ENCODE peak calls at places on chromosomes 16 and 17, in seven cellular contexts. L, Q, I, T, M, R and H are unnamed samples.

GRCh38 chr17:2551928-2552327 is 40.2 kb upstream of the METTL16 start:
- DNase-seq in Q (no peak), L (no peak), R (no peak), T (no peak), I (no peak), M (no peak), H (no peak)

GRCh38 chr16:10945065-10945787 is 862 bp downstream of the CLEC16A start:
- DNase-seq in M (no peak), T (no peak), Q (no peak), R (no peak), I (no peak), L (no peak), H (no peak)

GRCh38 chr17:8631554-8631877 is 991 bp upstream of the MYH10 start:
- DNase-seq in L (peak), I (no peak), R (no peak), T (no peak), Q (no peak), M (no peak), H (no peak)

GRCh38 chr17:75315541-75316243 is 26.5 kb upstream of the SLC25A19 start:
- DNase-seq in L (no peak), M (no peak), R (no peak), I (peak), Q (no peak), T (no peak), H (no peak)

GRCh38 chr16:5490499-5490898 is 392.9 kb upstream of the EEF2KMT start:
- DNase-seq in M (peak), T (peak), I (no peak), Q (no peak), L (no peak), R (no peak), H (peak)

GRCh38 chr17:76791053-76791980 is 53.4 kb downstream of the MFSD11 start:
- DNase-seq in L (peak), Q (peak), M (peak), I (peak), R (no peak), T (no peak), H (no peak)

GRCh38 chr17:41421617-41422016 is 2.8 kb downstream of the KRT37 start:
- DNase-seq in T (no peak), M (no peak), L (no peak), R (no peak), I (no peak), Q (no peak), H (no peak)

GRCh38 chr17:80908776-80909175 is 82.9 kb upstream of the CHMP6 start:
- DNase-seq in L (no peak), T (peak), I (no peak), Q (no peak), R (no peak), M (no peak), H (no peak)

GRCh38 chr16:17213025-17213424 is 257.7 kb downstream of the XYLT1 start:
- DNase-seq in Q (no peak), M (no peak), L (no peak), R (no peak), T (no peak), I (no peak), H (no peak)

GRCh38 chr16:5016967-5017677 is 16.6 kb downstream of the NAGPA start:
- DNase-seq in M (no peak), Q (no peak), T (no peak), I (no peak), R (no peak), L (no peak), H (no peak)

GRCh38 chr17:70622382-70623260 is 453.3 kb downstream of the KCNJ2 start:
- DNase-seq in T (peak), Q (peak), M (peak), R (peak), L (peak), I (peak), H (peak)

GRCh38 chr16:30095166-30096078 is 591 bp downstream of the YPEL3 start:
- DNase-seq in I (no peak), R (no peak), M (no peak), Q (no peak), T (no peak), L (no peak), H (no peak)

GRCh38 chr16:84484579-84485254 is 19.7 kb downstream of the MEAK7 start:
- DNase-seq in T (peak), Q (no peak), I (peak), M (peak), R (peak), L (peak), H (peak)

GRCh38 chr16:71311553-71312158 is 22.5 kb upstream of the CMTR2 start:
- DNase-seq in R (peak), L (peak), Q (no peak), I (peak), T (no peak), M (peak), H (peak)

GRCh38 chr17:45018514-45019176 is 32.8 kb downstream of the DCAKD start:
- DNase-seq in M (no peak), T (no peak), I (no peak), L (no peak), R (no peak), Q (no peak), H (no peak)

GRCh38 chr17:16287563-16288027 is 65.7 kb downstream of the CENPV start:
- DNase-seq in Q (peak), I (peak), R (no peak), T (no peak), L (peak), M (peak), H (peak)

GRCh38 chr16:56321159-56321558 is 104.2 kb downstream of the AMFR start:
- DNase-seq in Q (no peak), L (no peak), T (no peak), M (no peak), R (no peak), I (no peak), H (no peak)

GRCh38 chr17:4204190-4204589 is 59.6 kb downstream of the ANKFY1 start:
- DNase-seq in T (no peak), L (no peak), I (no peak), R (no peak), M (no peak), Q (no peak), H (no peak)

GRCh38 chr17:66855204-66855603 is 20.3 kb downstream of the CACNG5 start:
- DNase-seq in L (no peak), T (no peak), R (no peak), M (peak), I (no peak), Q (no peak), H (peak)

GRCh38 chr17:28982191-28982793 is 23.5 kb downstream of the SEZ6 start:
- DNase-seq in L (peak), Q (no peak), R (no peak), T (no peak), M (no peak), I (no peak), H (no peak)

GRCh38 chr17:7380321-7380720 is 568 bp upstream of the TNK1 start:
- DNase-seq in T (peak), I (peak), L (no peak), Q (no peak), R (no peak), M (no peak), H (no peak)

GRCh38 chr17:78266231-78266631 is 34.8 kb downstream of the TMEM235 start:
- DNase-seq in M (no peak), R (no peak), T (peak), L (no peak), I (no peak), Q (no peak), H (no peak)

GRCh38 chr17:6276711-6277110 is 158.2 kb downstream of the AIPL1 start:
- DNase-seq in T (no peak), M (no peak), R (no peak), I (no peak), Q (no peak), L (no peak), H (no peak)

GRCh38 chr16:85201566-85201965 is 89.3 kb upstream of the CIBAR2 start:
- DNase-seq in M (no peak), T (peak), L (no peak), I (peak), R (no peak), Q (no peak), H (no peak)

GRCh38 chr16:80824623-80825364 is 20.4 kb upstream of the CDYL2 start:
- DNase-seq in Q (peak), L (peak), M (peak), R (no peak), I (peak), T (no peak), H (peak)

GRCh38 chr16:86567701-86568571 is 1.3 kb downstream of the FOXC2 start:
- DNase-seq in T (peak), R (no peak), M (peak), I (peak), L (peak), Q (peak), H (no peak)

GRCh38 chr17:79005063-79005861 is 4.3 kb downstream of the CANT1 start:
- DNase-seq in L (no peak), T (no peak), I (no peak), M (peak), R (no peak), Q (peak), H (no peak)

GRCh38 chr17:67862614-67863217 is 37.4 kb downstream of the BPTF start:
- DNase-seq in R (no peak), L (no peak), T (no peak), Q (no peak), I (no peak), M (no peak), H (peak)

GRCh38 chr17:66996926-66997325 is 32.4 kb downstream of the CACNG4 start:
- DNase-seq in Q (no peak), T (no peak), L (no peak), I (no peak), R (no peak), M (no peak), H (no peak)

GRCh38 chr16:69831212-69832123 is 69.3 kb downstream of the WWP2 start:
- DNase-seq in Q (no peak), M (no peak), T (no peak), I (peak), R (no peak), L (peak), H (no peak)

GRCh38 chr17:15341385-15341849 is at the start of gene TEKT3:
- DNase-seq in T (peak), Q (peak), M (peak), I (peak), L (peak), R (peak), H (peak)